ENCODE peak calls at places on chromosomes 16 and 17, in nine cellular contexts. E, H, G, R, P, J, A, Y and I are unnamed samples.

GRCh38 chr16:51434567-51435198 is 283.6 kb upstream of the SALL1 start:
- DNase-seq in P (no peak), A (peak), G (no peak), J (no peak), E (no peak), Y (no peak), R (no peak), H (no peak), I (no peak)

GRCh38 chr17:48547839-48548686 is 3.2 kb upstream of the HOXB2 start:
- DNase-seq in G (no peak), E (peak), P (no peak), H (no peak), Y (no peak), J (no peak), A (peak), R (no peak), I (no peak)

GRCh38 chr16:57235128-57236092 is 9.6 kb upstream of the ARL2BP start:
- DNase-seq in H (no peak), P (no peak), J (no peak), Y (peak), G (no peak), R (no peak), A (peak), E (peak), I (peak)

GRCh38 chr16:74743668-74744299 is 30.8 kb downstream of the FA2H start:
- DNase-seq in E (peak), J (no peak), A (no peak), R (no peak), Y (peak), G (no peak), P (peak), H (no peak), I (no peak)

GRCh38 chr16:2895813-2896212 is 12.8 kb downstream of the FLYWCH2 start:
- DNase-seq in J (no peak), R (no peak), H (no peak), A (no peak), Y (peak), P (no peak), E (no peak), G (no peak), I (no peak)

GRCh38 chr17:66610734-66611133 is 224.2 kb upstream of the CACNG5 start:
- DNase-seq in Y (no peak), G (no peak), R (no peak), J (no peak), H (no peak), E (no peak), A (no peak), P (no peak), I (no peak)

GRCh38 chr17:72618018-72618509 is 474.4 kb downstream of the SLC39A11 start:
- DNase-seq in G (no peak), R (no peak), J (peak), H (no peak), A (no peak), Y (no peak), E (no peak), P (peak), I (no peak)

GRCh38 chr16:2194166-2194834 is 2.1 kb downstream of the CASKIN1 start:
- DNase-seq in Y (peak), E (peak), A (no peak), R (no peak), J (no peak), P (no peak), G (no peak), H (no peak), I (peak)

GRCh38 chr17:54899721-54900456 is 763 bp upstream of the TOM1L1 start:
- DNase-seq in J (peak), H (no peak), Y (no peak), P (no peak), G (no peak), E (no peak), R (no peak), A (no peak), I (no peak)

GRCh38 chr16:81708459-81709368 is 70.4 kb upstream of the PLCG2 start:
- DNase-seq in P (no peak), J (no peak), Y (no peak), E (no peak), H (no peak), G (peak), A (no peak), R (no peak), I (no peak)